ENCODE peak calls at places on chromosomes 7 and 10, in seven cellular contexts. One of them, this sample, is unnamed.

GRCh38 chr7:102933763-102934162 is 21.0 kb downstream of the LRRC17 start:
- DNase-seq in activated CD8-positive, alpha-beta T cell treated with anti-CD3 and anti-CD28 coated beads, Interleukin-2, amount 10 ng/mL, durations not matched to agents 7 days and 5 days: no peak
- DNase-seq in stimulated activated naive CD8-positive, alpha-beta T cell treated with anti-CD3 and anti-CD28 coated beads, Interleukin-15, Interleukin-2, amounts not matched to agents 100 U/mL and 50 U/mL, for 24 hours: no peak
- DNase-seq in ACHN: no peak
- DNase-seq in GM06990: no peak
- DNase-seq in HuH-7: no peak
- DNase-seq in substantia nigra: peak
- DNase-seq in this sample: no peak

GRCh38 chr10:44183667-44184632 is 200.9 kb downstream of the CXCL12 start:
- DNase-seq in GM06990: no peak
- DNase-seq in HuH-7: no peak
- DNase-seq in ACHN: no peak
- DNase-seq in stimulated activated naive CD8-positive, alpha-beta T cell treated with anti-CD3 and anti-CD28 coated beads, Interleukin-15, Interleukin-2, amounts not matched to agents 100 U/mL and 50 U/mL, for 24 hours: no peak
- DNase-seq in activated CD8-positive, alpha-beta T cell treated with anti-CD3 and anti-CD28 coated beads, Interleukin-2, amount 10 ng/mL, durations not matched to agents 7 days and 5 days: no peak
- DNase-seq in substantia nigra: no peak
- DNase-seq in this sample: no peak

GRCh38 chr7:100349757-100350156 is 8.2 kb upstream of the PILRB start:
- DNase-seq in stimulated activated naive CD8-positive, alpha-beta T cell treated with anti-CD3 and anti-CD28 coated beads, Interleukin-15, Interleukin-2, amounts not matched to agents 100 U/mL and 50 U/mL, for 24 hours: no peak
- DNase-seq in HuH-7: no peak
- DNase-seq in activated CD8-positive, alpha-beta T cell treated with anti-CD3 and anti-CD28 coated beads, Interleukin-2, amount 10 ng/mL, durations not matched to agents 7 days and 5 days: no peak
- DNase-seq in ACHN: no peak
- DNase-seq in GM06990: no peak
- DNase-seq in substantia nigra: no peak
- DNase-seq in this sample: no peak

GRCh38 chr10:86668297-86669165 is at the start of gene LDB3:
- DNase-seq in GM06990: no peak
- DNase-seq in stimulated activated naive CD8-positive, alpha-beta T cell treated with anti-CD3 and anti-CD28 coated beads, Interleukin-15, Interleukin-2, amounts not matched to agents 100 U/mL and 50 U/mL, for 24 hours: no peak
- DNase-seq in activated CD8-positive, alpha-beta T cell treated with anti-CD3 and anti-CD28 coated beads, Interleukin-2, amount 10 ng/mL, durations not matched to agents 7 days and 5 days: no peak
- DNase-seq in ACHN: no peak
- DNase-seq in HuH-7: no peak
- DNase-seq in substantia nigra: no peak
- DNase-seq in this sample: no peak

GRCh38 chr10:92969151-92969550 is 91.4 kb upstream of the CYP26C1 start:
- DNase-seq in HuH-7: no peak
- DNase-seq in activated CD8-positive, alpha-beta T cell treated with anti-CD3 and anti-CD28 coated beads, Interleukin-2, amount 10 ng/mL, durations not matched to agents 7 days and 5 days: no peak
- DNase-seq in ACHN: no peak
- DNase-seq in substantia nigra: no peak
- DNase-seq in GM06990: no peak
- DNase-seq in stimulated activated naive CD8-positive, alpha-beta T cell treated with anti-CD3 and anti-CD28 coated beads, Interleukin-15, Interleukin-2, amounts not matched to agents 100 U/mL and 50 U/mL, for 24 hours: no peak
- DNase-seq in this sample: no peak

GRCh38 chr10:2885956-2886296 is 181.4 kb upstream of the PFKP start:
- DNase-seq in GM06990: no peak
- DNase-seq in ACHN: no peak
- DNase-seq in substantia nigra: no peak
- DNase-seq in HuH-7: no peak
- DNase-seq in stimulated activated naive CD8-positive, alpha-beta T cell treated with anti-CD3 and anti-CD28 coated beads, Interleukin-15, Interleukin-2, amounts not matched to agents 100 U/mL and 50 U/mL, for 24 hours: no peak
- DNase-seq in activated CD8-positive, alpha-beta T cell treated with anti-CD3 and anti-CD28 coated beads, Interleukin-2, amount 10 ng/mL, durations not matched to agents 7 days and 5 days: no peak
- DNase-seq in this sample: no peak

GRCh38 chr7:64639267-64640001 is 26.5 kb upstream of the ZNF107 start:
- DNase-seq in activated CD8-positive, alpha-beta T cell treated with anti-CD3 and anti-CD28 coated beads, Interleukin-2, amount 10 ng/mL, durations not matched to agents 7 days and 5 days: no peak
- DNase-seq in GM06990: no peak
- DNase-seq in HuH-7: no peak
- DNase-seq in substantia nigra: no peak
- DNase-seq in stimulated activated naive CD8-positive, alpha-beta T cell treated with anti-CD3 and anti-CD28 coated beads, Interleukin-15, Interleukin-2, amounts not matched to agents 100 U/mL and 50 U/mL, for 24 hours: no peak
- DNase-seq in ACHN: no peak
- DNase-seq in this sample: no peak

GRCh38 chr7:22943997-22944396 is 69.9 kb downstream of the HYCC1 start:
- DNase-seq in substantia nigra: no peak
- DNase-seq in activated CD8-positive, alpha-beta T cell treated with anti-CD3 and anti-CD28 coated beads, Interleukin-2, amount 10 ng/mL, durations not matched to agents 7 days and 5 days: no peak
- DNase-seq in ACHN: peak
- DNase-seq in stimulated activated naive CD8-positive, alpha-beta T cell treated with anti-CD3 and anti-CD28 coated beads, Interleukin-15, Interleukin-2, amounts not matched to agents 100 U/mL and 50 U/mL, for 24 hours: no peak
- DNase-seq in HuH-7: no peak
- DNase-seq in GM06990: no peak
- DNase-seq in this sample: peak

GRCh38 chr7:50119815-50120637 is 27.0 kb upstream of the ZPBP start:
- DNase-seq in ACHN: peak
- DNase-seq in activated CD8-positive, alpha-beta T cell treated with anti-CD3 and anti-CD28 coated beads, Interleukin-2, amount 10 ng/mL, durations not matched to agents 7 days and 5 days: peak
- DNase-seq in GM06990: no peak
- DNase-seq in HuH-7: no peak
- DNase-seq in stimulated activated naive CD8-positive, alpha-beta T cell treated with anti-CD3 and anti-CD28 coated beads, Interleukin-15, Interleukin-2, amounts not matched to agents 100 U/mL and 50 U/mL, for 24 hours: peak
- DNase-seq in substantia nigra: no peak
- DNase-seq in this sample: no peak